ENCODE peak calls at places on chromosome 10, in six cellular contexts. I is trophoblast cell, Z is H9, L is neuronal stem cell, C is H1, F is mesenchymal stem cell. U is an unnamed sample. For H3K4me1, the result is how much of the 10 kb centered on the place peaks cover.

GRCh38 chr10:86958831-86959736 is 685 bp downstream of the SNCG start:
- DNase-seq in C (no peak), F (peak), Z (peak), L (no peak), I (peak), U (peak)

GRCh38 chr10:11863353-11864105 is 40.4 kb downstream of the PROSER2 start:
- DNase-seq in L (no peak), F (no peak), I (no peak), C (no peak), Z (no peak), U (no peak)

GRCh38 chr10:79018591-79019011 is 50.2 kb upstream of the ZMIZ1 start:
- DNase-seq in Z (no peak), L (no peak), F (peak), C (no peak), I (no peak), U (peak)

GRCh38 chr10:14820010-14820774 is 17.6 kb downstream of the CDNF start:
- DNase-seq in I (peak), F (peak), L (no peak), Z (no peak), C (no peak), U (peak)

GRCh38 chr10:62224606-62225005 is 44.0 kb downstream of the RTKN2 start:
- DNase-seq in C (no peak), Z (no peak), L (no peak), F (peak), I (peak), U (peak)

GRCh38 chr10:5951721-5952407 is 25.5 kb downstream of the IL15RA start:
- DNase-seq in I (peak), L (no peak), C (no peak), F (no peak), Z (no peak), U (no peak)

GRCh38 chr10:52740913-52741675 is 31.5 kb downstream of the MBL2 start:
- DNase-seq in C (peak), Z (peak), F (peak), I (peak), L (peak), U (peak)

GRCh38 chr10:88565072-88565471 is 18.0 kb downstream of the RNLS start:
- DNase-seq in F (peak), L (no peak), I (peak), Z (no peak), C (no peak), U (peak)

GRCh38 chr10:11936389-11937152 is 106.0 kb downstream of the UPF2 start:
- DNase-seq in L (no peak), I (no peak), Z (peak), C (peak), F (no peak), U (no peak)

GRCh38 chr10:89648074-89648473 is 3.0 kb upstream of the PANK1 start:
- DNase-seq in Z (no peak), C (no peak), F (no peak), L (no peak), I (no peak), U (no peak)

GRCh38 chr10:110803830-110804338 is 67.8 kb upstream of the PDCD4 start:
- DNase-seq in F (peak), I (peak), C (peak), L (peak), Z (peak), U (peak)

GRCh38 chr10:103800789-103801540 is 54.4 kb downstream of the SH3PXD2A start:
- DNase-seq in I (peak), F (peak), L (no peak), Z (no peak), C (no peak), U (peak)

GRCh38 chr10:104349623-104350142 is 4.0 kb upstream of the CFAP58 start:
- DNase-seq in I (peak), F (peak), Z (no peak), C (no peak), L (no peak), U (peak)

GRCh38 chr10:11373626-11374310 is 237.7 kb downstream of the USP6NL start:
- DNase-seq in Z (no peak), F (no peak), I (no peak), C (no peak), L (no peak), U (no peak)

GRCh38 chr10:77230194-77230593 is 407.4 kb downstream of the KCNMA1 start:
- DNase-seq in F (peak), I (no peak), C (no peak), L (no peak), Z (no peak), U (peak)

GRCh38 chr10:69439813-69440506 is 11.3 kb upstream of the TSPAN15 start:
- DNase-seq in L (no peak), I (no peak), C (no peak), Z (peak), F (peak), U (no peak)

GRCh38 chr10:101011517-101012423 is 12.2 kb downstream of the LZTS2 start:
- DNase-seq in C (no peak), L (no peak), Z (peak), I (peak), F (peak), U (peak)

GRCh38 chr10:3372284-3372683 is 199.7 kb upstream of the PITRM1 start:
- DNase-seq in C (no peak), I (peak), F (no peak), L (no peak), Z (no peak), U (peak)

GRCh38 chr10:13528875-13529713 is at the start of gene BEND7:
- DNase-seq in L (no peak), I (peak), C (no peak), Z (no peak), F (peak), U (peak)

GRCh38 chr10:91798736-91799579 is 732 bp downstream of the TNKS2 start:
- DNase-seq in L (no peak), C (no peak), F (peak), I (peak), Z (peak), U (peak)

GRCh38 chr10:14621037-14621436 is 153.7 kb downstream of the FAM107B start:
- DNase-seq in Z (no peak), I (no peak), C (no peak), F (no peak), L (no peak), U (peak)

DNA sequence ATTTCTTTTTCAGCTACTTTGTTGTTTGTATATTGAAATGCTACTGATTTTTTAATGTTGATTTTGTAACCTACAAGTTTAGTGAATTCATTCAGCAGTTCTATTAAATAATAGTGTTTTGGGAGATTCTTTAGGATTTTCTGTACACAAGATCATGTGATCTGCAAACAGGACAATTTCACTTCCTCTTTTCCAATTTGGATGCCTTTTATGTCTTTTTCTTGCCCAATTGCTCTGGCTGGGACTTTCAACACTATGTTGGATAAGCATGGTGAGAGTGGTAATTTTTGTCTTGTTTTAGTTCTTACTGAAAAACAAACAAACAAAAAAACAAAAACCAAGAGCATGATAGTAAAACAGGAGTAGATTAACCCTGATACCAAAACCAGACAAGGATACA is 316.2 kb downstream of the ATRNL1 start:
- DNase-seq in C (no peak), F (no peak), I (no peak), L (no peak), Z (no peak), U (no peak)
- H3K14ac ChIP-seq in C (no peak), F (no peak), I (no peak), L (no peak), Z (no peak), U (no peak)

GRCh38 chr10:80473096-80473657 is 19.1 kb downstream of the TSPAN14 start:
- DNase-seq in L (no peak), F (no peak), Z (no peak), C (no peak), I (no peak), U (no peak)

GRCh38 chr10:80474920-80475319 is 20.8 kb downstream of the TSPAN14 start:
- DNase-seq in Z (no peak), F (no peak), I (no peak), C (no peak), L (no peak), U (no peak)

GRCh38 chr10:80473692-80474596 is 19.8 kb downstream of the TSPAN14 start:
- DNase-seq in F (peak), C (no peak), I (no peak), Z (no peak), L (no peak), U (peak)

GRCh38 chr10:80472234-80473095 is 18.4 kb downstream of the TSPAN14 start:
- DNase-seq in I (peak), Z (no peak), F (peak), L (no peak), C (no peak), U (peak)

GRCh38 chr10:80474597-80474910 is 20.4 kb downstream of the TSPAN14 start:
- DNase-seq in Z (no peak), F (no peak), L (no peak), I (no peak), C (no peak), U (no peak)
- H3K4me1 ChIP-seq in Z (under half), F (under half), L (under half), I (under half), C (under half), U (under half)

DNA sequence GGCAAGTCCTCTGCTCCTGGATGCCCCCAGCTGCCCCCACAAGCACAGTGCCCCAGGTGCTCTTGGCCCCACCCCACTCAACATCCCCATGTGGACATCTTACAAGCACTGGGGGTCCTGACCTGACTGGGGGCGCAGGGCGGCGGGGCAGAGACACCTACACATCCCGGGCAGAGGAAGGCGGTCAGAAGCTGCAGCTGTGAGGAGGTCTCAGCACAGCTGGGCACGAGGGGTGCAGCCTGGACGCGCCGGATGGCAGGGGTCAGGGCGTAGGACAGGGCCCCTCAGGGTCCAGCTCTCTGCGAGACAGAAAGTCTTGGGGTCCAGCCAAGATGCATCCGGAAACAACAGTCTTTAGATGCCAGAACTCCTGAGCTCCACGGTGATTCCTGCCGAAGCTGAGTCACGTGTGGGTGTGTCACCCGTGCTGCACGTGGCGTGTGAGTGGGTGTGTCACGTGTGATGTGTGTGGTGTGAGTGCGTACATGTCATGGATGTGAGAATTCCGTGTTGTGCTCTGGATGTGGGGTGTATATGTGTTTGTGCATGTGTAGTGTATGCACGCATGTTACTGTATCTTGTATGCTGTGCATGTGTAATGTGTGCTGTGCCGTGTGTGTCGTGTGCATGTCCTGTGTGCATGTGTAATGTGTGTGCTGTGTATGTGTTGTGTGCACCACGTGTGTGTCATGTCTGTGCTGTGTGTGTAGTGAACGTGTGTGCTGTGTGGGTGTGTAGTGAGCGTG is 5.1 kb downstream of the VENTX start:
- DNase-seq in F (no peak), I (no peak), L (no peak), Z (no peak), C (no peak), U (peak)
- H3K14ac ChIP-seq in F (no peak), I (no peak), L (peak), Z (no peak), C (no peak), U (no peak)

GRCh38 chr10:61064356-61064755 is 120.4 kb upstream of the RHOBTB1 start:
- DNase-seq in Z (no peak), F (no peak), C (no peak), L (no peak), I (peak), U (no peak)
- H3K4me1 ChIP-seq in Z (under half), F (under half), C (under half), L (under half), I (under half), U (under half)

GRCh38 chr10:117667831-117668230 is 125.3 kb downstream of the EMX2 start:
- DNase-seq in I (no peak), L (no peak), Z (no peak), F (no peak), C (no peak), U (no peak)

GRCh38 chr10:117666131-117666530 is 123.6 kb downstream of the EMX2 start:
- DNase-seq in Z (no peak), C (no peak), I (no peak), L (no peak), F (no peak), U (no peak)

GRCh38 chr10:117666965-117667364 is 124.4 kb downstream of the EMX2 start:
- DNase-seq in L (no peak), F (no peak), Z (no peak), I (no peak), C (no peak), U (no peak)

GRCh38 chr10:117670116-117670515 is 127.6 kb downstream of the EMX2 start:
- DNase-seq in F (no peak), C (no peak), Z (no peak), L (no peak), I (no peak), U (no peak)

GRCh38 chr10:117668351-117669008 is 125.9 kb downstream of the EMX2 start:
- DNase-seq in F (no peak), I (no peak), L (no peak), C (no peak), Z (no peak), U (no peak)
- H3K14ac ChIP-seq in F (no peak), I (no peak), L (no peak), C (no peak), Z (no peak), U (no peak)

DNA sequence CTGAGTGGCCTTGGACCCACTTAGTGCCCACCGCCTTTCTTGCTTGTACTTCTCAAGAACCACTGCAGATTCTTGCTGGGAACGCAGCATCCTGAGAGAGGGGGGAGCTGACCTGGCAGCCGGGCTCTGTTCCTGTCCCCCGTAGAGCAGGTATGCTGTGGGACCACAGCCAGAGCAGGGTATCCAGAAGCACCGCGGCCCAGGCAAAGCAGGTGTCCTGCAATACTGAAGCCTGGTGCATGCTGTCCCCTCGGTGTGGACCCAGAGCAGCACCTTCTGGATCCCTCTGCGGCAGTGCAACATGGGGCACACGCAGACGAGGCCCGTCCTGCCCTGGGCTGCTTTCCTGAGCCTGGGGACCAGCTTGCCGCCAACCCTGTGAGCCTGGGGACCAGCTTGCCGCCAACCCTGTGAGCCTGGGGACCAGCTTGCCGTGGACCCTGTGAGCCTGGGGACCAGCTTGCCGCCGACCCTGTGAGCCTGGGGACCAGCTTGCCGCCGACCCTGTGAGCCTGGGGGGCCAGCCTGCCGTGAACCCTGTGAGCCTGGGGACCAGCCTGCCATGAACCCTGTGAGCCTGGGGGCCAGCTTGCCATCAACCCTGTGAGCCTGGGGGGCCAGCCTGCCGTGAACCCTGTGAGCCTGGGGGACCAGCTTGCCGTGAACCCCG is 60.9 kb upstream of the ADGRA1 start:
- DNase-seq in I (no peak), C (no peak), Z (no peak), L (no peak), F (no peak), U (no peak)
- H3K4me1 ChIP-seq in I (under half), C (under half), Z (under half), L (under half), F (under half), U (under half)

DNA sequence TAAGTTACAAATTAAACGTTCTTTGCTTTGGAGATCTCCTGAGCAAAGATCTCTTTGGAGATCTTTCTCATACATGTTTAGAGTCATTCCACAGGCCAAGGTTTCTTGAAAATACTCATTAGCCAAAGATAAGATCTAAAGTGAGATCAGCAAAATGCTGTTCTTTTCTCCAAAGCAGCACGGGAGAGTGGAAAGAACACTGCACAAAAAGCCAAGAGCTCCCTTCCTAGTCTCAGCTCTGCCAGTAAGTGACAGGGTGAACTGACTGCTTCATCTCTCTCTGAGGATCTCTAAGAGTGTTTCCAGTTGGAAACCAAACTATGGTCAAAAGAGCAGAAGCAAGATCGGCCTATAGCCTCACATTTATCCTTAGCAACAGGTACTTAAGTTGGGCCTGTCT is 168.4 kb upstream of the ASAH2 start:
- DNase-seq in F (no peak), Z (no peak), L (no peak), I (peak), C (no peak), U (no peak)
- H3K14ac ChIP-seq in F (no peak), Z (no peak), L (no peak), I (no peak), C (no peak), U (peak)

U was measured in IMR-90.